ENCODE peak calls at places on chromosome 2, in five cellular contexts. One of them, this sample, is unnamed.

GRCh38 chr2:21382980-21383520 is 259.3 kb downstream of the TDRD15 start:
- DNase-seq in SK-N-MC: no peak
- DNase-seq in C1 segment of cervical spinal cord: peak
- DNase-seq in neural crest cell: no peak
- DNase-seq in colonic mucosa: no peak
- DNase-seq in this sample: no peak

GRCh38 chr2:102761763-102762162 is at the start of gene TMEM182:
- DNase-seq in C1 segment of cervical spinal cord: no peak
- DNase-seq in neural crest cell: no peak
- DNase-seq in colonic mucosa: no peak
- DNase-seq in SK-N-MC: no peak
- DNase-seq in this sample: no peak

GRCh38 chr2:64998658-64999061 is 9.5 kb downstream of the SLC1A4 start:
- DNase-seq in SK-N-MC: no peak
- DNase-seq in C1 segment of cervical spinal cord: no peak
- DNase-seq in colonic mucosa: no peak
- DNase-seq in neural crest cell: no peak
- DNase-seq in this sample: no peak

GRCh38 chr2:949894-950626 is 589 bp upstream of the SNTG2 start:
- DNase-seq in colonic mucosa: no peak
- DNase-seq in SK-N-MC: no peak
- DNase-seq in C1 segment of cervical spinal cord: no peak
- DNase-seq in neural crest cell: no peak
- DNase-seq in this sample: no peak

GRCh38 chr2:227376911-227377396 is 2.2 kb downstream of the TM4SF20 start:
- DNase-seq in SK-N-MC: no peak
- DNase-seq in neural crest cell: no peak
- DNase-seq in colonic mucosa: peak
- DNase-seq in C1 segment of cervical spinal cord: no peak
- DNase-seq in this sample: peak

GRCh38 chr2:150169230-150169629 is 318.2 kb downstream of the RND3 start:
- DNase-seq in neural crest cell: no peak
- DNase-seq in colonic mucosa: peak
- DNase-seq in SK-N-MC: no peak
- DNase-seq in C1 segment of cervical spinal cord: no peak
- DNase-seq in this sample: no peak

GRCh38 chr2:71620851-71621251 is 167.5 kb downstream of the DYSF start:
- DNase-seq in C1 segment of cervical spinal cord: no peak
- DNase-seq in neural crest cell: no peak
- DNase-seq in colonic mucosa: peak
- DNase-seq in SK-N-MC: no peak
- DNase-seq in this sample: no peak

GRCh38 chr2:240227538-240228428 is 87.3 kb upstream of the OTOS start:
- DNase-seq in C1 segment of cervical spinal cord: no peak
- DNase-seq in SK-N-MC: no peak
- DNase-seq in colonic mucosa: peak
- DNase-seq in neural crest cell: no peak
- DNase-seq in this sample: no peak

GRCh38 chr2:44098050-44098449 is 70.6 kb upstream of the PPM1B start:
- DNase-seq in neural crest cell: no peak
- DNase-seq in colonic mucosa: no peak
- DNase-seq in SK-N-MC: no peak
- DNase-seq in C1 segment of cervical spinal cord: no peak
- DNase-seq in this sample: no peak